ENCODE peak calls at places on chromosomes 2 and 18, in four cellular contexts. W is endothelial cell, S is brain microvascular endothelial cell, M is hepatocyte. D is an unnamed sample.

GRCh38 chr2:101679037-101679726 is 18.3 kb upstream of the MAP4K4 start:
- DNase-seq in W (no peak), S (peak), M (no peak), D (no peak)

GRCh38 chr18:55932675-55933074 is 344.7 kb upstream of the TCF4 start:
- DNase-seq in W (no peak), S (no peak), M (peak), D (no peak)

GRCh38 chr2:145323512-145323911 is 803.6 kb upstream of the ZEB2 start:
- DNase-seq in W (no peak), S (no peak), M (no peak), D (no peak)

GRCh38 chr2:61272421-61273070 is 110.6 kb downstream of the C2orf74 start:
- DNase-seq in W (no peak), S (no peak), M (no peak), D (no peak)

GRCh38 chr18:25568926-25569325 is 217.0 kb upstream of the ZNF521 start:
- DNase-seq in W (no peak), S (no peak), M (no peak), D (no peak)

GRCh38 chr2:9807555-9808305 is 35.5 kb upstream of the TAF1B start:
- DNase-seq in W (no peak), S (no peak), M (no peak), D (peak)

GRCh38 chr2:201261471-201261870 is 1.1 kb downstream of the CASP8 start:
- DNase-seq in W (no peak), S (no peak), M (no peak), D (no peak)

GRCh38 chr18:57640749-57641148 is 19.1 kb upstream of the NARS1 start:
- DNase-seq in W (no peak), S (no peak), M (no peak), D (no peak)

GRCh38 chr2:196586511-196586991 is 53.0 kb upstream of the CCDC150 start:
- DNase-seq in W (no peak), S (peak), M (no peak), D (no peak)

GRCh38 chr2:118190365-118190916 is 102.2 kb downstream of the INSIG2 start:
- DNase-seq in W (no peak), S (no peak), M (no peak), D (no peak)

GRCh38 chr2:67255933-67256615 is 141.1 kb upstream of the ETAA1 start:
- DNase-seq in W (no peak), S (peak), M (no peak), D (no peak)

GRCh38 chr2:109386004-109386695 is 227.6 kb downstream of the SEPTIN10 start:
- DNase-seq in W (no peak), S (no peak), M (no peak), D (no peak)

GRCh38 chr18:68035709-68036522 is 519.4 kb upstream of the DSEL start:
- DNase-seq in W (no peak), S (no peak), M (no peak), D (no peak)

GRCh38 chr2:240125749-240126148 is 10.4 kb downstream of the COPS9 start:
- DNase-seq in W (no peak), S (no peak), M (no peak), D (no peak)

GRCh38 chr2:184646177-184646576 is 47.8 kb downstream of the ZNF804A start:
- DNase-seq in W (no peak), S (peak), M (peak), D (no peak)

GRCh38 chr2:56102866-56103265 is 80.9 kb upstream of the CCDC85A start:
- DNase-seq in W (no peak), S (peak), M (no peak), D (no peak)

GRCh38 chr2:119749405-119750066 is 10.2 kb upstream of the PTPN4 start:
- DNase-seq in W (no peak), S (peak), M (no peak), D (no peak)

GRCh38 chr18:28581503-28582169 is 404.7 kb upstream of the CDH2 start:
- DNase-seq in W (no peak), S (no peak), M (no peak), D (no peak)

GRCh38 chr2:239818086-239818485 is 207.1 kb downstream of the NDUFA10 start:
- DNase-seq in W (no peak), S (no peak), M (no peak), D (no peak)

GRCh38 chr2:100381240-100381639 is 36.2 kb downstream of the CHST10 start:
- DNase-seq in W (peak), S (peak), M (peak), D (peak)

GRCh38 chr2:218984239-218985020 is 554 bp downstream of the FEV start:
- DNase-seq in W (peak), S (no peak), M (peak), D (peak)

GRCh38 chr2:62292190-62292589 is 96.3 kb downstream of the B3GNT2 start:
- DNase-seq in W (no peak), S (no peak), M (no peak), D (no peak)

GRCh38 chr2:28768952-28769351 is 17.3 kb downstream of the PPP1CB start:
- DNase-seq in W (no peak), S (no peak), M (no peak), D (no peak)

GRCh38 chr2:156901373-156902031 is 356.0 kb upstream of the GALNT5 start:
- DNase-seq in W (no peak), S (peak), M (peak), D (no peak)

GRCh38 chr2:239660390-239661228 is 259.8 kb upstream of the HDAC4 start:
- DNase-seq in W (no peak), S (no peak), M (no peak), D (no peak)

GRCh38 chr2:56713161-56713676 is 529.4 kb downstream of the CCDC85A start:
- DNase-seq in W (no peak), S (peak), M (no peak), D (no peak)

GRCh38 chr2:118269408-118270051 is 181.3 kb downstream of the INSIG2 start:
- DNase-seq in W (no peak), S (no peak), M (no peak), D (no peak)

GRCh38 chr2:97662386-97662894 is 1.4 kb downstream of the ACTR1B start:
- DNase-seq in W (no peak), S (no peak), M (no peak), D (peak)

GRCh38 chr2:210688071-210688470 is 131.7 kb downstream of the CPS1 start:
- DNase-seq in W (no peak), S (no peak), M (no peak), D (no peak)

GRCh38 chr18:67608909-67609308 is 92.4 kb upstream of the DSEL start:
- DNase-seq in W (no peak), S (peak), M (no peak), D (no peak)

GRCh38 chr18:53689886-53690285 is 534.6 kb downstream of the MBD2 start:
- DNase-seq in W (no peak), S (no peak), M (no peak), D (no peak)

GRCh38 chr18:49884465-49884864 is 71.1 kb upstream of the ACAA2 start:
- DNase-seq in W (no peak), S (no peak), M (no peak), D (no peak)

GRCh38 chr2:11420190-11420589 is 45.8 kb downstream of the E2F6 start:
- DNase-seq in W (no peak), S (no peak), M (no peak), D (no peak)

GRCh38 chr2:11419781-11420180 is 46.2 kb downstream of the E2F6 start:
- DNase-seq in W (no peak), S (peak), M (no peak), D (no peak)

GRCh38 chr2:11416191-11416590 is 49.8 kb downstream of the E2F6 start:
- DNase-seq in W (no peak), S (no peak), M (no peak), D (no peak)

GRCh38 chr2:11416931-11417330 is 49.0 kb downstream of the E2F6 start:
- DNase-seq in W (no peak), S (no peak), M (no peak), D (no peak)

GRCh38 chr2:11417946-11418585 is 47.9 kb downstream of the E2F6 start:
- DNase-seq in W (peak), S (no peak), M (no peak), D (no peak)
- TF ChIP-seq CTCF in W (peak), S (peak), M (peak), D (peak)

GRCh38 chr2:161414385-161415040 is 1.6 kb upstream of the TBR1 start:
- DNase-seq in W (peak), S (no peak), M (peak), D (peak)
- TF ChIP-seq CTCF in W (no peak), S (peak), M (no peak), D (peak)

DNA sequence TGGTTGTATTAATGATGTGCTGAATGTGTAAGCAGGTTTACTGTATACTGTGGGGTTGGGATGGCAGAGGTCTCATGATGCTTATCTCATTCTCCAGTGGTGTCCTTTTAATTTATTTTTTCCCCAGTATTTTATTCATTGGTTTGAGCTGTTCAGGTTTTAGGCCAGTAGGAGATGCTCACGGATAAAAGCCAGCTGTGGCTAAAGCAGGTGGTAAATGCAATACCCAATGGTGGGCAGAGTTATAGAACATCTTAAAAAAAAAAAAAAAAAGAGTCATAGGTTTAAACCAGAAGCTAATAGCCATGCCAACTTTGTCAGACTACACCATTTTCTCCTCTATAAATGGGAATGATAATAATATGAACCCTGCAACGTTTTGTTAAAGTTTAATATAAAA is 57.8 kb upstream of the NEUROD1 start:
- DNase-seq in W (no peak), S (peak), M (no peak), D (no peak)
- TF ChIP-seq CTCF in W (peak), S (peak), M (no peak), D (no peak)

GRCh38 chr2:190183535-190183934 is 121.0 kb upstream of the MSTN start:
- DNase-seq in W (no peak), S (no peak), M (no peak), D (no peak)
- TF ChIP-seq CTCF in W (no peak), S (no peak), M (no peak), D (no peak)

DNA sequence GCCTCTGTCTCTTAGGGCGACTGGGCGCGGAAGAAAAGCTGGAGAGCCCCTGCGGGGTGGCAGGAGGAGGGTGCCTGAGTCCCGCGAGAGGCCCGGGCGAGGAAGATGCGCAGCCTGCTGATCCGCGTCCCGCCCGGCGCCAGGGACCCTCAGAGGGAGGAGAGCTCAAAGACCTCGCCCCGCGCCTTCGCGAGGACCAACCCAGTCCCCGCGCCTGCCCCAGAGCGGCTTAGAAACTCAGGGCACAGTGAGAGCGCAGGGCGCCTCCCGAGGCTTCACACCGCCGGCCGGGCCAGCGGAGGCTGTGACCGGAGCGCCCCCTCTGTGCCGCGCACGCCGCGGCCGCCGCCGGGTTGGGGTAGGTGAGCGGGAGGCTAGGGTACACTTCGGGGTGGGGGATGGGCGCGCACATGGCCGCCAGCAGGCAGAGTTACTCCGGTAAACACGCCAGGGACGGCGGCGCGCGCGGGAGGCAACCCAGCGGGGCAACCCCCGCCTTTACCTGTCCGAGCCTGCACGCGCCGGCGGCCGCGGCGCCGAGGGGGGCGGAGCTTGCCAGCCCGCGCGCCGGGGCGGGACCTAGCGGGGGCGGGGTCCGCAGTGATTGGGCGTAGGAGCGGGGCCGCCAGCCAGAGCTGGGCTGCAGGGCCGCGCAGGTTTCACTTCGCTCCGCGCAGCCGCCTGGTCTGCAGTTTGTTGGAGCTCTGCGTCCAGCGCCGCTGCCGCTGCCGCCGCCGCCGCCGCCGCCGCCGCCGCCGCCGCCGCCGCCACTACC is at the start of gene BCL2L11:
- DNase-seq in W (peak), S (peak), M (peak), D (peak)
- TF ChIP-seq CTCF in W (no peak), S (no peak), M (peak), D (peak)

DNA sequence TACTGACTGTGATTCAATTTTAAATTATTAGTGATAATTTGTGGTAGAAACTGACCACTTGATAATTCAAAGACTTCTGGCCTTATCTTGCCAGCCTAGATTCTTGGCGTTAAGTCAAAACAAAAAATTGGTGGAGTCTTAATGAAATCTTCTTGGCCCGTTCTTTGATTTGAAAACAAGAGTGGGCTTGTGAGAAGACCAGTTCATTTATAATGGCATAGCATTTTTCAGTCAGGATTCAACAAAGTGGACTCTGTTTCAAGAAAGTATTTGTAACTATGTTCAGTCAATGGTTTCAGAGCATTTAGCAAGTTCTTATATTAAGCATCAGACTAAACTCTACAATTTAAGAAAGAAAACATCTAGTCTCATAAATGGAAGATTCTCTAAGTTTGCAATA is 26.0 kb downstream of the ITGA4 start:
- DNase-seq in W (no peak), S (no peak), M (no peak), D (no peak)
- TF ChIP-seq CTCF in W (no peak), S (no peak), M (no peak), D (no peak)

GRCh38 chr2:158904620-158905177 is 63.7 kb upstream of the TANC1 start:
- DNase-seq in W (no peak), S (no peak), M (no peak), D (no peak)
- TF ChIP-seq CTCF in W (no peak), S (no peak), M (no peak), D (no peak)